ENCODE peak calls at places on chromosomes 2 and 18, in seven cellular contexts. One of them, this sample, is unnamed.

GRCh38 chr18:48043166-48043565 is 112.7 kb upstream of the SMAD2 start:
- DNase-seq in trophoblast cell: no peak
- DNase-seq in H9: no peak
- DNase-seq in H1: no peak
- DNase-seq in mesenchymal stem cell: no peak
- DNase-seq in neuronal stem cell: no peak
- DNase-seq in mesendoderm: no peak
- DNase-seq in this sample: no peak

GRCh38 chr2:85132834-85133637 is at the start of gene TCF7L1:
- DNase-seq in trophoblast cell: peak; percentile 72
- DNase-seq in mesendoderm: peak; percentile 89
- DNase-seq in H9: peak; percentile 92
- DNase-seq in mesenchymal stem cell: peak; percentile 92
- DNase-seq in H1: peak; percentile 51
- DNase-seq in neuronal stem cell: peak; percentile 91
- DNase-seq in this sample: peak; percentile 88

GRCh38 chr2:177332041-177332991 is 60.3 kb upstream of the AGPS start:
- DNase-seq in neuronal stem cell: peak; percentile 57
- DNase-seq in H1: no peak
- DNase-seq in mesendoderm: peak; percentile 87
- DNase-seq in trophoblast cell: peak; percentile 77
- DNase-seq in mesenchymal stem cell: peak; percentile 86
- DNase-seq in H9: no peak
- DNase-seq in this sample: peak; percentile 83

GRCh38 chr18:63775166-63775730 is at the start of gene SERPINB7:
- DNase-seq in neuronal stem cell: no peak
- DNase-seq in trophoblast cell: peak; percentile 97
- DNase-seq in mesenchymal stem cell: peak; percentile 47
- DNase-seq in mesendoderm: no peak
- DNase-seq in H9: no peak
- DNase-seq in H1: no peak
- DNase-seq in this sample: peak; percentile 95

GRCh38 chr2:84493494-84493893 is 22.8 kb upstream of the DNAH6 start:
- DNase-seq in H9: no peak
- DNase-seq in mesendoderm: peak; percentile 36
- DNase-seq in H1: no peak
- DNase-seq in mesenchymal stem cell: peak; percentile 67
- DNase-seq in neuronal stem cell: no peak
- DNase-seq in trophoblast cell: no peak
- DNase-seq in this sample: peak; percentile 95

GRCh38 chr2:121599963-121600651 is 49.2 kb downstream of the CLASP1 start:
- DNase-seq in mesenchymal stem cell: peak; percentile 46
- DNase-seq in mesendoderm: no peak
- DNase-seq in H1: no peak
- DNase-seq in trophoblast cell: no peak
- DNase-seq in neuronal stem cell: no peak
- DNase-seq in H9: no peak
- DNase-seq in this sample: peak; percentile 28

GRCh38 chr2:45498661-45499550 is 112.2 kb downstream of the SRBD1 start:
- DNase-seq in trophoblast cell: no peak
- DNase-seq in H1: no peak
- DNase-seq in mesenchymal stem cell: no peak
- DNase-seq in H9: no peak
- DNase-seq in neuronal stem cell: no peak
- DNase-seq in mesendoderm: no peak
- DNase-seq in this sample: no peak

GRCh38 chr2:120760446-120761135 is 24.9 kb downstream of the GLI2 start:
- DNase-seq in trophoblast cell: no peak
- DNase-seq in mesenchymal stem cell: peak; percentile 64
- DNase-seq in mesendoderm: no peak
- DNase-seq in neuronal stem cell: no peak
- DNase-seq in H9: peak; percentile 19
- DNase-seq in H1: no peak
- DNase-seq in this sample: peak; percentile 38

GRCh38 chr2:209976698-209977385 is 25.6 kb upstream of the RPE start:
- DNase-seq in H9: no peak
- DNase-seq in mesenchymal stem cell: no peak
- DNase-seq in trophoblast cell: no peak
- DNase-seq in neuronal stem cell: no peak
- DNase-seq in mesendoderm: no peak
- DNase-seq in H1: no peak
- DNase-seq in this sample: no peak

GRCh38 chr18:6056171-6056932 is 161.0 kb upstream of the TMEM200C start:
- DNase-seq in neuronal stem cell: peak; percentile 11
- DNase-seq in trophoblast cell: no peak
- DNase-seq in mesenchymal stem cell: peak; percentile 63
- DNase-seq in mesendoderm: no peak
- DNase-seq in H9: no peak
- DNase-seq in H1: no peak
- DNase-seq in this sample: peak; percentile 77

GRCh38 chr2:97005353-97005752 is 19.0 kb upstream of the FAM178B start:
- DNase-seq in neuronal stem cell: no peak
- DNase-seq in mesendoderm: peak; percentile 16
- DNase-seq in H1: no peak
- DNase-seq in H9: no peak
- DNase-seq in mesenchymal stem cell: peak; percentile 14
- DNase-seq in trophoblast cell: peak; percentile 27
- DNase-seq in this sample: no peak

GRCh38 chr18:29123706-29124530 is 947.0 kb upstream of the CDH2 start:
- DNase-seq in neuronal stem cell: no peak
- DNase-seq in trophoblast cell: no peak
- DNase-seq in H1: no peak
- DNase-seq in mesendoderm: peak; percentile 35
- DNase-seq in mesenchymal stem cell: peak; percentile 29
- DNase-seq in H9: no peak
- DNase-seq in this sample: no peak

GRCh38 chr18:22936515-22936914 is 3.4 kb downstream of the RBBP8 start:
- DNase-seq in trophoblast cell: no peak
- DNase-seq in H1: no peak
- DNase-seq in neuronal stem cell: no peak
- DNase-seq in H9: no peak
- DNase-seq in mesenchymal stem cell: no peak
- DNase-seq in mesendoderm: no peak
- DNase-seq in this sample: no peak

GRCh38 chr18:55100817-55101457 is 141.7 kb upstream of the CCDC68 start:
- DNase-seq in mesenchymal stem cell: peak; percentile 37
- DNase-seq in mesendoderm: no peak
- DNase-seq in H9: no peak
- DNase-seq in trophoblast cell: peak; percentile 81
- DNase-seq in H1: no peak
- DNase-seq in neuronal stem cell: no peak
- DNase-seq in this sample: peak; percentile 54

GRCh38 chr2:152826880-152827279 is 108.5 kb downstream of the ARL6IP6 start:
- DNase-seq in H9: no peak
- DNase-seq in H1: peak; percentile 7
- DNase-seq in mesenchymal stem cell: peak; percentile 20
- DNase-seq in trophoblast cell: no peak
- DNase-seq in neuronal stem cell: no peak
- DNase-seq in mesendoderm: no peak
- DNase-seq in this sample: peak; percentile 23

GRCh38 chr2:186841940-186842339 is 7.0 kb downstream of the ZSWIM2 start:
- DNase-seq in H9: no peak
- DNase-seq in mesendoderm: no peak
- DNase-seq in trophoblast cell: peak; percentile 75
- DNase-seq in mesenchymal stem cell: no peak
- DNase-seq in H1: no peak
- DNase-seq in neuronal stem cell: no peak
- DNase-seq in this sample: peak; percentile 81
- H3K4ac ChIP-seq in H9: no peak overlapping the region
- H3K4ac ChIP-seq in mesendoderm: no peak overlapping the region
- H3K4ac ChIP-seq in trophoblast cell: no peak overlapping the region
- H3K4ac ChIP-seq in mesenchymal stem cell: no peak overlapping the region
- H3K4ac ChIP-seq in H1: no peak overlapping the region
- H3K4ac ChIP-seq in neuronal stem cell: no peak overlapping the region
- H3K4ac ChIP-seq in this sample: no peak overlapping the region

DNA sequence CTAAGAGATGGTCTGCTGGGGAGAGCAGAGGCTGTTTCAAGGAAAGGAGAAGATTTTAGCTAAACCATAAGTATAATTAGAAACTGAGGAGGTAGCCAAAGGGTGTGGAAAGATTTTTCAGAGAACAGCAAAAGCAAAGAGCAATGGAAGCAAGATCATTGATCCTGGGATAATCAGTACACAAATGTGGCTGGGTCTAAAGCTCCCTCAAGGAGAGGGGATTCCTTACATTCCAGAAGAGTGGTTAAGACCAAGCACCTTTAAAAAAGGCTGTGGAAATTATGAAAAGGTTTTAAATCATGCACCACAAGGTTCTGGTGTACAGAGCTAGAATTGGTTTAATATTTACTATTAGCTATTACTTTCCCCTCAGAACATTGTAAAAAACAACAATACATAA is 246.0 kb upstream of the UBE2E3 start:
- DNase-seq in mesendoderm: peak; percentile 35
- DNase-seq in trophoblast cell: no peak
- DNase-seq in H9: no peak
- DNase-seq in H1: no peak
- DNase-seq in neuronal stem cell: peak; percentile 18
- DNase-seq in mesenchymal stem cell: no peak
- DNase-seq in this sample: no peak
- H2AK5ac ChIP-seq in mesendoderm: no peak overlapping the region
- H2AK5ac ChIP-seq in trophoblast cell: no peak overlapping the region
- H2AK5ac ChIP-seq in H9: no peak overlapping the region
- H2AK5ac ChIP-seq in H1: no peak overlapping the region
- H2AK5ac ChIP-seq in neuronal stem cell: no peak overlapping the region
- H2AK5ac ChIP-seq in mesenchymal stem cell: no peak overlapping the region
- H2AK5ac ChIP-seq in this sample: no peak overlapping the region

DNA sequence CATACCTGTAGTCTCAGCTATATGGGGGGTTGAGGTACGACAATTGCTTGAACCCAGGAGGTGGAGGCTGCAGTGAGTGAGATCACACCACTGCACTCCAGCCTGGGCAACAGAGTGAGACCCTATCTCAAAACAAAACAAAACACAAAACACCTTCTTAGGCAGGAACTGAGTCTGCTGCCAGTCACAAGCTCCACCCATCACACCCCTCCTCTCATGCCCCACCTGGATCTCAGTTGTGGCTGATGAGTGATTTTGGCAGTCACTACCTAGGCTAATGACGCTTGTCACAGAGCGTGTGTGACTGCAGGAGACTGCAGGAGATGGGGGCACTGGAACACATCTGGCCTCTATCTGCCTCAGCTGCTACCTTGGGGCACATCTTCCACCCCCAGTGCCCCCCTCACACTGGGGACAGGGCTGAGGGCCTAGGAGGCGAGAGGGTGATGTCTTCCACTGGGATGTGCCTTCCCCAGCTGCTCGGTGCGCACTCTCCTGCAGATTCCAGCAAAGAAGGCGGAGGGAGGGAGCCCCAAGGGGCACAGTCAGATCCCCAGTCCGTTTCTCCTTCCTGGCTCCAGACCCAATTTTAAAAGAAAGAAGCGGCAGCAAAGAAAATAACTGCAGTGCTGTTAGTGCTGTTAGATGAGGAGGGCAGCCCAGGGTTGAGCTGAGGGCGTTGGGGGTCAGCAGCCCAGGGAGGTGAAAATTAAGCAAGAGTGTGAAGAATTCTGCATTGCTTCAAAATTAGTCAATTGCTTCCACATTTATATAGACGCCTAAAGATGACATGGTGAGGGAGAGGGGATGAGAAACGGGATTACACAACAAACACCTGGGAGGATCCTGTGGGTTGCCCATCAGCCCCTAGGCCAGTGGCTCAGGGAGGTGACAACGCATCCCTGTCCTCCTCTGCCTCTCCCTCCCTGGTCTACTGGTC is 143.6 kb upstream of the HAAO start:
- DNase-seq in H1: no peak
- DNase-seq in mesendoderm: no peak
- DNase-seq in trophoblast cell: peak; percentile 59
- DNase-seq in neuronal stem cell: no peak
- DNase-seq in H9: no peak
- DNase-seq in mesenchymal stem cell: no peak
- DNase-seq in this sample: no peak
- H3K4ac ChIP-seq in H1: no peak overlapping the region
- H3K4ac ChIP-seq in mesendoderm: no peak overlapping the region
- H3K4ac ChIP-seq in trophoblast cell: no peak overlapping the region
- H3K4ac ChIP-seq in neuronal stem cell: no peak overlapping the region
- H3K4ac ChIP-seq in H9: no peak overlapping the region
- H3K4ac ChIP-seq in mesenchymal stem cell: peak overlapping the region; percentile 59
- H3K4ac ChIP-seq in this sample: no peak overlapping the region

GRCh38 chr2:10274376-10274775 is 28.3 kb upstream of the HPCAL1 start:
- DNase-seq in neuronal stem cell: no peak
- DNase-seq in trophoblast cell: no peak
- DNase-seq in mesenchymal stem cell: no peak
- DNase-seq in H1: no peak
- DNase-seq in H9: no peak
- DNase-seq in mesendoderm: no peak
- DNase-seq in this sample: no peak
- H2AK5ac ChIP-seq in neuronal stem cell: no peak overlapping the region
- H2AK5ac ChIP-seq in trophoblast cell: no peak overlapping the region
- H2AK5ac ChIP-seq in mesenchymal stem cell: no peak overlapping the region
- H2AK5ac ChIP-seq in H1: no peak overlapping the region
- H2AK5ac ChIP-seq in H9: no peak overlapping the region
- H2AK5ac ChIP-seq in mesendoderm: no peak overlapping the region
- H2AK5ac ChIP-seq in this sample: no peak overlapping the region

This sample was measured in IMR-90.